ENCODE peak calls at places on chromosome 1, in nine cellular contexts. A, J, N, C, X, E, F, L and O are unnamed samples.

GRCh38 chr1:230768903-230769570 is 21.8 kb downstream of the CAPN9 start:
- DNase-seq in J (no peak), L (no peak), F (peak), E (peak), A (no peak), X (no peak), C (peak), N (no peak), O (no peak)

GRCh38 chr1:58923090-58923470 is 139.2 kb upstream of the JUN start:
- DNase-seq in E (no peak), N (no peak), A (no peak), J (no peak), L (no peak), C (no peak), F (no peak), X (no peak), O (no peak)

GRCh38 chr1:35707253-35708178 is 11.2 kb downstream of the C1orf216 start:
- DNase-seq in N (no peak), A (peak), L (peak), X (peak), J (no peak), F (no peak), E (no peak), C (no peak), O (peak)

GRCh38 chr1:114466334-114467014 is 44.5 kb downstream of the TRIM33 start:
- DNase-seq in J (no peak), C (no peak), N (no peak), L (no peak), F (no peak), X (no peak), A (no peak), E (no peak), O (no peak)

GRCh38 chr1:211557894-211558625 is 20.9 kb downstream of the SLC30A1 start:
- DNase-seq in J (no peak), C (no peak), E (no peak), X (no peak), L (no peak), N (no peak), A (no peak), F (no peak), O (no peak)

GRCh38 chr1:47651311-47652089 is 213.7 kb downstream of the FOXD2 start:
- DNase-seq in C (no peak), F (no peak), J (peak), E (no peak), L (peak), A (no peak), N (peak), X (no peak), O (peak)

GRCh38 chr1:160726114-160726497 is 12.9 kb upstream of the SLAMF7 start:
- DNase-seq in N (no peak), C (peak), E (no peak), X (no peak), J (no peak), A (no peak), F (peak), L (no peak), O (no peak)

GRCh38 chr1:35708179-35708891 is 10.3 kb downstream of the C1orf216 start:
- DNase-seq in A (no peak), C (no peak), F (no peak), J (no peak), L (no peak), N (no peak), E (no peak), X (no peak), O (no peak)

GRCh38 chr1:159927887-159928431 is 2.7 kb upstream of the TAGLN2 start:
- DNase-seq in E (no peak), J (no peak), X (no peak), L (no peak), N (no peak), C (no peak), F (no peak), A (no peak), O (no peak)

GRCh38 chr1:41670558-41670957 is 186.1 kb upstream of the EDN2 start:
- DNase-seq in E (peak), L (no peak), J (no peak), N (no peak), F (peak), C (no peak), X (no peak), A (no peak), O (no peak)

GRCh38 chr1:188429385-188429784 is 1600.6 kb downstream of the PLA2G4A start:
- DNase-seq in J (no peak), A (no peak), E (no peak), X (no peak), C (peak), N (no peak), F (peak), L (no peak), O (no peak)

GRCh38 chr1:33306561-33307493 is 14.1 kb downstream of the A3GALT2 start:
- DNase-seq in A (no peak), L (peak), F (peak), N (no peak), C (peak), E (no peak), X (no peak), J (peak), O (no peak)

GRCh38 chr1:109537450-109538178 is 2.1 kb upstream of the GPR61 start:
- DNase-seq in E (no peak), L (no peak), C (no peak), A (no peak), X (no peak), J (no peak), F (no peak), N (no peak), O (no peak)

GRCh38 chr1:167469280-167469965 is 48.9 kb downstream of the CD247 start:
- DNase-seq in J (no peak), F (no peak), C (no peak), E (no peak), N (peak), L (no peak), X (no peak), A (no peak), O (no peak)

GRCh38 chr1:246214708-246215504 is 292.2 kb downstream of the SMYD3 start:
- DNase-seq in N (peak), L (no peak), A (no peak), J (no peak), F (peak), X (no peak), C (peak), E (peak), O (no peak)

GRCh38 chr1:6906783-6907182 is 121.5 kb downstream of the CAMTA1 start:
- DNase-seq in C (no peak), F (no peak), A (no peak), L (no peak), J (no peak), E (no peak), N (peak), X (no peak), O (peak)

GRCh38 chr1:184504012-184504694 is 117.3 kb downstream of the C1orf21 start:
- DNase-seq in A (no peak), F (no peak), L (no peak), E (no peak), X (no peak), N (no peak), C (no peak), J (no peak), O (no peak)

DNA sequence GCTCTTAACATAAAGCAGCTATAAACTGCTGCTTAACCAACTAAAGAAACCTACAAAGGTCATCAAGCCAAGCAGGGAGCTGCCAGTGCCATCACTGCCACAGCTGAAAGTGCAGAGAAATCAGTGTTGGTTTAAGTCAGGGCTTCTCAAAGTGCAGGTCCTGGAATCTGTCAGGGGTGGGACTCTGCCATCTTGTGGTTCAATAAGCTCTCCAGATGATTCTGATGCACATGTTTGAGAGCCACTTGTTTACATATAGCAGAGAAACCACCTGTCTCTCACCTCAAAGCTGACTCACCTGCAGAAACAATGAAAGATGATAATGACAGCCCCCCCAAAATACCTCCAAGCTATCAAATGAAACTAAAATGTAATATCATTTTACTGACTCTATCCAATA is 49.3 kb downstream of the SH3GLB1 start:
- DNase-seq in E (no peak), A (no peak), L (no peak), F (peak), C (no peak), N (no peak), X (no peak), J (no peak), O (no peak)
- TF ChIP-seq CTCF in E (peak), A (no peak), L (no peak), F (no peak), C (peak), N (no peak), X (no peak), J (no peak), O (no peak)

DNA sequence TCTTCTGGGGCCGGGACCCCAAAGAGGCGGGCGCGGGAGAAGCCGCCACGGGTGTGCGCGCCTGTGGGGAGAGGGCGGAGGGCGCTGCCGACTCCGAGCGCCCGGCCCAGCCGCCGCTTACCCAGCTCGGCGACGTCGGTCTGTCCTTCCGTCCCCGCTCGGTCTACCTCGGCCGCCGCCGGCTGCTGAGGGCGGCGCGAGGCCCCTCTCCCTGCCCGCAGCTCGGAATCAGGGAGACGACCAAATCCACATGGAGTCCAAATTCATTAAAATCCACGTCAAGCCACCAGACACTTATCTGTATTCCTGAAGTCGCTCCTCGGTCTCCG is 698 bp downstream of the PLXNA2 start:
- DNase-seq in N (no peak), J (no peak), A (no peak), F (no peak), X (peak), L (peak), C (no peak), E (no peak), O (no peak)
- TF ChIP-seq CTCF in N (no peak), J (no peak), A (no peak), F (no peak), X (no peak), L (no peak), C (no peak), E (no peak), O (no peak)

DNA sequence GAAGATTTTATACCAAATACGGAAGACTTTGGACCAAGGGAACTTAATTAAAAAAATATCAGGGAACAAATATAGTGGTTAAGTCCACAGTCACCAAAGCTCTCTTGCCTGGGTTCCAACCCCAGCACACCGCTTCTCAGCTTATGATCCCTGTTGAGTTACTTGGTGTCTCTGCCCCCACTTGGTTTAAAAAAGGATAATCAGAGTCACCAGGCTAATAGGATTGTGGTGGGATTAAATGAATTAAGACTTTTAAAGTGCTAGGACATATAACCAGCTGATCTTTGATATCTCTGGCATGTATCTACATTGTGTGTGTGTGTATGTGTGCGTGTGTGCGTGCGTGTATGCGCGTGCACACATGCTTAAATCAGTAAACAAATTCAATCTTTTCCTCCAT is 474.7 kb upstream of the DAB1 start:
- DNase-seq in J (no peak), N (no peak), C (no peak), E (peak), X (no peak), L (no peak), A (no peak), F (no peak), O (no peak)
- TF ChIP-seq CTCF in J (no peak), N (no peak), C (no peak), E (peak), X (no peak), L (no peak), A (no peak), F (no peak), O (no peak)

GRCh38 chr1:225962440-225962975 is 21.5 kb upstream of the LEFTY2 start:
- DNase-seq in L (peak), X (peak), F (no peak), E (no peak), C (peak), J (peak), A (no peak), N (peak), O (peak)
- TF ChIP-seq CTCF in L (peak), X (peak), F (peak), E (peak), C (peak), J (no peak), A (peak), N (no peak), O (peak)

DNA sequence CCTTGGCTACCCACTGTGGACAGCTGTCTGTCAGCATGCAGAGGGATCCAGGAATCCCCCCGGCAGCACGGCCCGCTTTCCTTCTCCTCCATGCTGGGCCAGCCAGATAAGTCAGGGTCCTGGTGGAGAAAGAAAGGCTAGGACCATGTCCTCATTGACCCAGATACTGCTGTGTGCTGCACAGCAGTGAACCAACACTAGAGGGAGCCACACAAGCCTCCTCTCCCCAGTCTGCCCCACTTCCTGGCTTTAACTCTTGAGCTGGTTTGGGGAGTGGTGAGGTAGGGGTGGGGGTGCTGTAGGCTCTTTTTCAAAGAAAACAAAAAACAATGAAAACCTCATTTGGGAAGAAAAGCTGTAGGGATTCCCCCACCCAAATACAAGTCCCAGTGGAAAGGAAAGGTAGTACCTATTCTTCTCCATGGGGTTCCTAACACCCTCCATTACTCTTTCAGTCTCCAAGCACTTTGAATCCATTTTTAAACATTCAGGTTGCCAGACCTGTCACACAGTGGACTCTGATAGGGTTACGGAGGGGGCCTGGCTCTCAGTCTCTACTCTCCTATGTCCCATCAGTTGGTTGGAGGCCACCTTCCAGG is 84.9 kb upstream of the CD1D start:
- DNase-seq in C (peak), L (peak), A (no peak), E (no peak), J (no peak), N (no peak), X (no peak), F (peak), O (no peak)
- TF ChIP-seq CTCF in C (peak), L (peak), A (peak), E (peak), J (peak), N (no peak), X (peak), F (peak), O (peak)

GRCh38 chr1:19922015-19922688 is 1.3 kb downstream of the PLA2G2E start:
- DNase-seq in X (no peak), F (no peak), L (peak), A (no peak), N (no peak), E (no peak), C (no peak), J (no peak), O (no peak)
- TF ChIP-seq CTCF in X (no peak), F (no peak), L (no peak), A (no peak), N (no peak), E (no peak), C (no peak), J (no peak), O (no peak)